ENCODE peak calls at places on chromosomes 11 and 22, in eight cellular contexts. One of them, this sample, is unnamed.

GRCh38 chr11:58578635-58579191 is at the start of gene ZFP91:
- DNase-seq in fibroblast of lung: peak; percentile 97
- DNase-seq in ovary: peak; percentile 97
- DNase-seq in MM.1S: peak; percentile 97
- DNase-seq in heart right ventricle: peak; percentile 99
- DNase-seq in PC-3: peak; percentile 99
- DNase-seq in esophagus muscularis mucosa: peak; percentile 99
- DNase-seq in right lobe of liver: peak; percentile 98
- DNase-seq in this sample: peak; percentile 89

GRCh38 chr11:5226732-5227327 is at the start of gene HBB:
- DNase-seq in fibroblast of lung: no peak
- DNase-seq in ovary: no peak
- DNase-seq in MM.1S: no peak
- DNase-seq in heart right ventricle: no peak
- DNase-seq in PC-3: no peak
- DNase-seq in esophagus muscularis mucosa: no peak
- DNase-seq in right lobe of liver: peak; percentile 28
- DNase-seq in this sample: no peak

GRCh38 chr22:29717789-29718188 is 2.0 kb upstream of the CABP7 start:
- DNase-seq in fibroblast of lung: no peak
- DNase-seq in ovary: no peak
- DNase-seq in MM.1S: no peak
- DNase-seq in heart right ventricle: no peak
- DNase-seq in PC-3: no peak
- DNase-seq in esophagus muscularis mucosa: no peak
- DNase-seq in right lobe of liver: no peak
- DNase-seq in this sample: no peak

GRCh38 chr22:45608763-45609180 is 62.9 kb upstream of the ATXN10 start:
- DNase-seq in fibroblast of lung: peak; percentile 98
- DNase-seq in ovary: no peak
- DNase-seq in MM.1S: peak; percentile 20
- DNase-seq in heart right ventricle: no peak
- DNase-seq in PC-3: peak; percentile 87
- DNase-seq in esophagus muscularis mucosa: no peak
- DNase-seq in right lobe of liver: no peak
- DNase-seq in this sample: peak; percentile 88

GRCh38 chr11:36818410-36818809 is 220.4 kb upstream of the RAG2 start:
- DNase-seq in fibroblast of lung: no peak
- DNase-seq in ovary: no peak
- DNase-seq in MM.1S: no peak
- DNase-seq in heart right ventricle: no peak
- DNase-seq in PC-3: no peak
- DNase-seq in esophagus muscularis mucosa: no peak
- DNase-seq in right lobe of liver: no peak
- DNase-seq in this sample: no peak

GRCh38 chr22:39309364-39309861 is 10.0 kb downstream of the RPL3 start:
- DNase-seq in fibroblast of lung: no peak
- DNase-seq in ovary: no peak
- DNase-seq in MM.1S: no peak
- DNase-seq in heart right ventricle: no peak
- DNase-seq in PC-3: no peak
- DNase-seq in esophagus muscularis mucosa: no peak
- DNase-seq in right lobe of liver: peak; percentile 36
- DNase-seq in this sample: no peak

GRCh38 chr22:24466831-24467249 is 28.3 kb upstream of the UPB1 start:
- DNase-seq in fibroblast of lung: peak; percentile 77
- DNase-seq in ovary: peak; percentile 35
- DNase-seq in MM.1S: peak; percentile 57
- DNase-seq in heart right ventricle: peak; percentile 48
- DNase-seq in PC-3: peak; percentile 3
- DNase-seq in esophagus muscularis mucosa: no peak
- DNase-seq in right lobe of liver: no peak
- DNase-seq in this sample: peak; percentile 16

GRCh38 chr22:43948836-43949235 is 6.4 kb upstream of the SAMM50 start:
- DNase-seq in fibroblast of lung: no peak
- DNase-seq in ovary: no peak
- DNase-seq in MM.1S: no peak
- DNase-seq in heart right ventricle: no peak
- DNase-seq in PC-3: no peak
- DNase-seq in esophagus muscularis mucosa: no peak
- DNase-seq in right lobe of liver: no peak
- DNase-seq in this sample: no peak

GRCh38 chr11:34053161-34053686 is 1.7 kb downstream of the CAPRIN1 start:
- DNase-seq in fibroblast of lung: peak; percentile 77
- DNase-seq in ovary: peak; percentile 70
- DNase-seq in MM.1S: peak; percentile 79
- DNase-seq in heart right ventricle: peak; percentile 74
- DNase-seq in PC-3: peak; percentile 49
- DNase-seq in esophagus muscularis mucosa: no peak
- DNase-seq in right lobe of liver: peak; percentile 81
- DNase-seq in this sample: no peak

GRCh38 chr11:126404367-126404766 is 48.9 kb downstream of the ST3GAL4 start:
- DNase-seq in fibroblast of lung: no peak
- DNase-seq in ovary: no peak
- DNase-seq in MM.1S: no peak
- DNase-seq in heart right ventricle: no peak
- DNase-seq in PC-3: peak; percentile 66
- DNase-seq in esophagus muscularis mucosa: no peak
- DNase-seq in right lobe of liver: no peak
- DNase-seq in this sample: no peak

GRCh38 chr22:45638197-45638596 is 33.4 kb upstream of the ATXN10 start:
- DNase-seq in fibroblast of lung: no peak
- DNase-seq in ovary: no peak
- DNase-seq in MM.1S: no peak
- DNase-seq in heart right ventricle: no peak
- DNase-seq in PC-3: no peak
- DNase-seq in esophagus muscularis mucosa: no peak
- DNase-seq in right lobe of liver: no peak
- DNase-seq in this sample: no peak

GRCh38 chr22:22094921-22095320 is 112.3 kb upstream of the TOP3B start:
- DNase-seq in fibroblast of lung: no peak
- DNase-seq in ovary: no peak
- DNase-seq in MM.1S: no peak
- DNase-seq in heart right ventricle: no peak
- DNase-seq in PC-3: no peak
- DNase-seq in esophagus muscularis mucosa: no peak
- DNase-seq in right lobe of liver: no peak
- DNase-seq in this sample: no peak

GRCh38 chr22:22092974-22093373 is 110.4 kb upstream of the TOP3B start:
- DNase-seq in fibroblast of lung: no peak
- DNase-seq in ovary: no peak
- DNase-seq in MM.1S: no peak
- DNase-seq in heart right ventricle: no peak
- DNase-seq in PC-3: no peak
- DNase-seq in esophagus muscularis mucosa: no peak
- DNase-seq in right lobe of liver: no peak
- DNase-seq in this sample: no peak

GRCh38 chr22:22094514-22094913 is 111.9 kb upstream of the TOP3B start:
- DNase-seq in fibroblast of lung: no peak
- DNase-seq in ovary: no peak
- DNase-seq in MM.1S: no peak
- DNase-seq in heart right ventricle: no peak
- DNase-seq in PC-3: no peak
- DNase-seq in esophagus muscularis mucosa: peak; percentile 90
- DNase-seq in right lobe of liver: no peak
- DNase-seq in this sample: no peak

GRCh38 chr22:22092101-22092500 is 109.5 kb upstream of the TOP3B start:
- DNase-seq in fibroblast of lung: no peak
- DNase-seq in ovary: no peak
- DNase-seq in MM.1S: no peak
- DNase-seq in heart right ventricle: no peak
- DNase-seq in PC-3: no peak
- DNase-seq in esophagus muscularis mucosa: peak; percentile 3
- DNase-seq in right lobe of liver: no peak
- DNase-seq in this sample: no peak

GRCh38 chr22:22093743-22094142 is 111.2 kb upstream of the TOP3B start:
- DNase-seq in fibroblast of lung: no peak
- DNase-seq in ovary: no peak
- DNase-seq in MM.1S: no peak
- DNase-seq in heart right ventricle: no peak
- DNase-seq in PC-3: no peak
- DNase-seq in esophagus muscularis mucosa: no peak
- DNase-seq in right lobe of liver: no peak
- DNase-seq in this sample: no peak
- H3K27me3 ChIP-seq in fibroblast of lung: no peaks in the 10 kb centered on the region
- H3K27me3 ChIP-seq in ovary: no peaks in the 10 kb centered on the region
- H3K27me3 ChIP-seq in MM.1S: no peaks in the 10 kb centered on the region
- H3K27me3 ChIP-seq in heart right ventricle: peaks cover 14% of the 10 kb centered on the region
- H3K27me3 ChIP-seq in PC-3: peaks cover 62% of the 10 kb centered on the region
- H3K27me3 ChIP-seq in esophagus muscularis mucosa: no peaks in the 10 kb centered on the region
- H3K27me3 ChIP-seq in right lobe of liver: no peaks in the 10 kb centered on the region
- H3K27me3 ChIP-seq in this sample: peaks cover 4% of the 10 kb centered on the region

DNA sequence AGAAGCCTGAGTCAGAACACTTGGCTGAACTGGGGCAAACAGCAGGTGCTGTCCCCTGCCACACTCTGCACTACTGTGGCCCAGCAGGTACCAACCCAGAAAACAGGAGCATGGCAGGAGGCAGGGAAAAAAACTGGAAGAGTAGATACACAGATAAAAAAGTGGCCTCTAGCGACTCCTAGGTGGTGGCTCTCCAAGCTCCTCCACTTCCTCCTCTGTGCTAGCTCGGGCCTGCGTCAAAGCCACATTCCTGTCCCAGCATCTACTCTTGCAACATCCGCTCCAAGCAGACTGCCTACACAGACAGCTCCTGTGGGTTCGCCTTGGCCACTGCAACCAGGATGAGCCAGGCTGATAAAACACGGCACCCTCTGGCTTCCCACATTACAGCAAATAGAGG is 6.9 kb downstream of the OR8B12 start:
- DNase-seq in fibroblast of lung: peak; percentile 51
- DNase-seq in ovary: no peak
- DNase-seq in MM.1S: no peak
- DNase-seq in heart right ventricle: peak; percentile 36
- DNase-seq in PC-3: peak; percentile 51
- DNase-seq in esophagus muscularis mucosa: no peak
- DNase-seq in right lobe of liver: peak; percentile 50
- DNase-seq in this sample: no peak
- TF ChIP-seq CTCF in fibroblast of lung: no peak
- TF ChIP-seq CTCF in ovary: no peak
- TF ChIP-seq CTCF in MM.1S: no peak
- TF ChIP-seq CTCF in heart right ventricle: peak; percentile 36
- TF ChIP-seq CTCF in PC-3: peak; percentile 24
- TF ChIP-seq CTCF in esophagus muscularis mucosa: no peak
- TF ChIP-seq CTCF in right lobe of liver: no peak
- TF ChIP-seq CTCF in this sample: no peak

GRCh38 chr11:93734427-93735222 is 6.7 kb downstream of the TAF1D start:
- DNase-seq in fibroblast of lung: no peak
- DNase-seq in ovary: no peak
- DNase-seq in MM.1S: no peak
- DNase-seq in heart right ventricle: no peak
- DNase-seq in PC-3: no peak
- DNase-seq in esophagus muscularis mucosa: no peak
- DNase-seq in right lobe of liver: no peak
- DNase-seq in this sample: no peak

GRCh38 chr11:93738647-93739081 is 2.6 kb downstream of the TAF1D start:
- DNase-seq in fibroblast of lung: peak; percentile 32
- DNase-seq in ovary: no peak
- DNase-seq in MM.1S: no peak
- DNase-seq in heart right ventricle: no peak
- DNase-seq in PC-3: peak; percentile 36
- DNase-seq in esophagus muscularis mucosa: no peak
- DNase-seq in right lobe of liver: no peak
- DNase-seq in this sample: no peak

GRCh38 chr11:93737904-93738612 is 3.2 kb downstream of the TAF1D start:
- DNase-seq in fibroblast of lung: peak; percentile 37
- DNase-seq in ovary: no peak
- DNase-seq in MM.1S: peak; percentile 35
- DNase-seq in heart right ventricle: no peak
- DNase-seq in PC-3: peak; percentile 87
- DNase-seq in esophagus muscularis mucosa: no peak
- DNase-seq in right lobe of liver: no peak
- DNase-seq in this sample: no peak

GRCh38 chr11:93735627-93736026 is 5.7 kb downstream of the TAF1D start:
- DNase-seq in fibroblast of lung: no peak
- DNase-seq in ovary: no peak
- DNase-seq in MM.1S: no peak
- DNase-seq in heart right ventricle: no peak
- DNase-seq in PC-3: no peak
- DNase-seq in esophagus muscularis mucosa: no peak
- DNase-seq in right lobe of liver: no peak
- DNase-seq in this sample: no peak

DNA sequence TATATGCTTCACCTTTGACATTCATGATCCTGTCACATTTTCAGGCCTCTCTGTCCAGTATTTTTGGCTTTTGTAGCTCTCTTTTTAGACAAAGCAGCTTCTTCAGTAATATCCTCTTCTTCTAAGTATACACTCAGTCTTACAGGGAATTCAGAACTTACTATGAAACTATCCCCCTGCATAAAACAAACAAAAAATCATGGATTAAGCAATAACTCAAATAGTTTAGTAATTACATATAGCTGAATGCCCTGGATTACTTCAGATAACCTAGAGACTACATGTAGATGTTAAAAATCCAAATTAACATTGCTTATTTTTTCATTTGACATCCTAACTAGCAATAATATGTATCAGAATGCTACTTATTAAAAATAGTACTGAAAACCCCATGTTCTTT is 5.2 kb downstream of the TAF1D start:
- DNase-seq in fibroblast of lung: no peak
- DNase-seq in ovary: no peak
- DNase-seq in MM.1S: no peak
- DNase-seq in heart right ventricle: no peak
- DNase-seq in PC-3: no peak
- DNase-seq in esophagus muscularis mucosa: no peak
- DNase-seq in right lobe of liver: no peak
- DNase-seq in this sample: no peak
- H3K4me3 ChIP-seq in fibroblast of lung: no peak overlapping the region
- H3K4me3 ChIP-seq in ovary: no peak overlapping the region
- H3K4me3 ChIP-seq in MM.1S: no peak overlapping the region
- H3K4me3 ChIP-seq in heart right ventricle: no peak overlapping the region
- H3K4me3 ChIP-seq in PC-3: peak overlapping the region; percentile 96
- H3K4me3 ChIP-seq in esophagus muscularis mucosa: no peak overlapping the region
- H3K4me3 ChIP-seq in right lobe of liver: no peak overlapping the region
- H3K4me3 ChIP-seq in this sample: no peak overlapping the region

GRCh38 chr11:45662665-45663485 is 2.5 kb downstream of the CHST1 start:
- DNase-seq in fibroblast of lung: peak; percentile 89
- DNase-seq in ovary: no peak
- DNase-seq in MM.1S: peak; percentile 27
- DNase-seq in heart right ventricle: no peak
- DNase-seq in PC-3: peak; percentile 4
- DNase-seq in esophagus muscularis mucosa: no peak
- DNase-seq in right lobe of liver: no peak
- DNase-seq in this sample: peak; percentile 55
- H3K27me3 ChIP-seq in fibroblast of lung: peaks cover 38% of the 10 kb centered on the region
- H3K27me3 ChIP-seq in ovary: no peaks in the 10 kb centered on the region
- H3K27me3 ChIP-seq in MM.1S: peaks cover 86% of the 10 kb centered on the region
- H3K27me3 ChIP-seq in heart right ventricle: peaks cover 95% of the 10 kb centered on the region
- H3K27me3 ChIP-seq in PC-3: peaks cover 85% of the 10 kb centered on the region
- H3K27me3 ChIP-seq in esophagus muscularis mucosa: peaks cover 46% of the 10 kb centered on the region
- H3K27me3 ChIP-seq in right lobe of liver: no peaks in the 10 kb centered on the region
- H3K27me3 ChIP-seq in this sample: peaks cover 64% of the 10 kb centered on the region

GRCh38 chr11:63829823-63830489 is 9.0 kb upstream of the MARK2 start:
- DNase-seq in fibroblast of lung: peak; percentile 34
- DNase-seq in ovary: no peak
- DNase-seq in MM.1S: no peak
- DNase-seq in heart right ventricle: no peak
- DNase-seq in PC-3: no peak
- DNase-seq in esophagus muscularis mucosa: no peak
- DNase-seq in right lobe of liver: no peak
- DNase-seq in this sample: no peak
- TF ChIP-seq CTCF in fibroblast of lung: peak; percentile 24
- TF ChIP-seq CTCF in ovary: no peak
- TF ChIP-seq CTCF in MM.1S: peak; percentile 32
- TF ChIP-seq CTCF in heart right ventricle: peak; percentile 32
- TF ChIP-seq CTCF in PC-3: peak; percentile 59
- TF ChIP-seq CTCF in esophagus muscularis mucosa: no peak
- TF ChIP-seq CTCF in right lobe of liver: peak; percentile 24
- TF ChIP-seq CTCF in this sample: peak; percentile 42

GRCh38 chr11:9796276-9796675 is 132.4 kb downstream of the SWAP70 start:
- DNase-seq in fibroblast of lung: no peak
- DNase-seq in ovary: no peak
- DNase-seq in MM.1S: no peak
- DNase-seq in heart right ventricle: no peak
- DNase-seq in PC-3: no peak
- DNase-seq in esophagus muscularis mucosa: no peak
- DNase-seq in right lobe of liver: no peak
- DNase-seq in this sample: no peak
- H3K4me3 ChIP-seq in fibroblast of lung: no peak overlapping the region
- H3K4me3 ChIP-seq in ovary: no peak overlapping the region
- H3K4me3 ChIP-seq in MM.1S: no peak overlapping the region
- H3K4me3 ChIP-seq in heart right ventricle: no peak overlapping the region
- H3K4me3 ChIP-seq in PC-3: no peak overlapping the region
- H3K4me3 ChIP-seq in esophagus muscularis mucosa: no peak overlapping the region
- H3K4me3 ChIP-seq in right lobe of liver: no peak overlapping the region
- H3K4me3 ChIP-seq in this sample: no peak overlapping the region

This sample was measured in kidney epithelial cell.